ENCODE peak calls at places on chromosome X, in ten cellular contexts. J is nephron progenitor cell, C is BJ, R is AG04450, D is mammary epithelial cell, X is cardiac muscle cell, P is ovary, V is heart right ventricle, Q is AG09319, K is cardiac fibroblast. M is an unnamed sample.

GRCh38 chrX:107135076-107135964 is 16.7 kb upstream of the RBM41 start:
- DNase-seq in C (no peak), R (peak), V (no peak), K (peak), P (no peak), Q (no peak), X (peak), D (peak), J (no peak), M (no peak)

GRCh38 chrX:68697036-68697435 is 49.6 kb downstream of the STARD8 start:
- DNase-seq in R (no peak), P (no peak), D (no peak), J (no peak), X (no peak), V (no peak), K (no peak), C (no peak), Q (no peak), M (no peak)

GRCh38 chrX:29318051-29318450 is 730.8 kb downstream of the IL1RAPL1 start:
- DNase-seq in R (no peak), V (no peak), X (peak), P (no peak), D (no peak), Q (no peak), K (peak), C (peak), J (no peak), M (no peak)

GRCh38 chrX:103398321-103398937 is 22.1 kb downstream of the BEX3 start:
- DNase-seq in R (no peak), P (no peak), J (no peak), X (peak), K (peak), D (peak), Q (no peak), V (no peak), C (peak), M (no peak)

GRCh38 chrX:120559799-120560198 is 963 bp downstream of the CUL4B start:
- DNase-seq in P (no peak), Q (no peak), C (no peak), J (no peak), X (peak), R (no peak), K (peak), D (peak), V (no peak), M (no peak)

GRCh38 chrX:47900833-47901232 is 64.1 kb downstream of the ZNF81 start:
- DNase-seq in J (no peak), K (no peak), V (no peak), P (no peak), R (no peak), Q (no peak), X (no peak), C (no peak), D (no peak), M (no peak)

GRCh38 chrX:41085883-41086626 is 810 bp downstream of the USP9X start:
- DNase-seq in D (peak), R (no peak), X (peak), K (peak), Q (no peak), J (peak), V (peak), C (no peak), P (peak), M (peak)

GRCh38 chrX:57178605-57179004 is 41.4 kb upstream of the SPIN2A start:
- DNase-seq in P (no peak), R (no peak), D (no peak), K (no peak), X (no peak), J (no peak), V (no peak), C (no peak), Q (no peak), M (no peak)

GRCh38 chrX:37685452-37686347 is at the start of gene XK:
- DNase-seq in P (peak), Q (no peak), D (peak), C (no peak), V (peak), J (peak), R (no peak), X (peak), K (peak), M (peak)

GRCh38 chrX:73127700-73128241 is 48.5 kb upstream of the PABPC1L2A start:
- DNase-seq in Q (no peak), C (no peak), V (peak), K (no peak), R (no peak), J (no peak), P (no peak), X (no peak), D (no peak), M (peak)

GRCh38 chrX:74249963-74250362 is 54.0 kb upstream of the ZCCHC13 start:
- DNase-seq in V (no peak), D (no peak), X (no peak), P (no peak), C (no peak), K (no peak), Q (no peak), J (no peak), R (no peak), M (no peak)

GRCh38 chrX:139327355-139327754 is 203.2 kb upstream of the F9 start:
- DNase-seq in C (no peak), K (no peak), R (no peak), D (no peak), Q (no peak), J (no peak), X (no peak), V (no peak), P (no peak), M (no peak)

GRCh38 chrX:49761481-49761880 is 65.7 kb upstream of the PAGE1 start:
- DNase-seq in V (no peak), K (peak), Q (no peak), P (no peak), R (no peak), C (no peak), X (peak), J (peak), D (no peak), M (no peak)

GRCh38 chrX:154459843-154460242 is 1.8 kb downstream of the PLXNA3 start:
- DNase-seq in X (no peak), K (no peak), Q (no peak), P (no peak), R (no peak), C (no peak), J (peak), V (no peak), D (no peak), M (peak)

GRCh38 chrX:2708601-2709200 is 17.6 kb downstream of the CD99 start:
- DNase-seq in C (no peak), D (no peak), X (no peak), Q (no peak), R (no peak), K (no peak), J (no peak), V (no peak), P (no peak), M (no peak)

GRCh38 chrX:56281789-56282188 is 49.6 kb downstream of the KLF8 start:
- DNase-seq in J (no peak), D (peak), Q (no peak), X (peak), C (no peak), R (no peak), P (no peak), V (no peak), K (peak), M (no peak)

GRCh38 chrX:73214366-73215094 is at the start of gene NAP1L2:
- DNase-seq in Q (no peak), V (peak), D (peak), X (peak), R (no peak), P (peak), C (no peak), J (peak), K (peak), M (peak)

GRCh38 chrX:74500067-74500466 is 78.8 kb downstream of the SLC16A2 start:
- DNase-seq in D (no peak), Q (no peak), R (no peak), J (no peak), C (no peak), X (no peak), P (no peak), K (no peak), V (no peak), M (no peak)

GRCh38 chrX:20829665-20830481 is 544.3 kb upstream of the CNKSR2 start:
- DNase-seq in R (no peak), Q (no peak), D (peak), P (no peak), X (peak), V (no peak), C (no peak), J (no peak), K (peak), M (no peak)

GRCh38 chrX:24241822-24242648 is 71.8 kb downstream of the SUPT20HL2 start:
- DNase-seq in J (peak), C (no peak), X (peak), P (no peak), K (peak), Q (no peak), D (no peak), V (no peak), R (no peak), M (no peak)

GRCh38 chrX:84155938-84156337 is 32.1 kb downstream of the RPS6KA6 start:
- DNase-seq in K (no peak), D (no peak), C (no peak), J (no peak), R (no peak), V (no peak), Q (no peak), P (no peak), X (no peak), M (no peak)

GRCh38 chrX:154374361-154375155 is at the start of gene FLNA:
- DNase-seq in C (no peak), K (no peak), J (peak), Q (no peak), P (peak), V (peak), X (peak), D (no peak), R (no peak), M (peak)

GRCh38 chrX:71867680-71868079 is 43.0 kb upstream of the NHSL2 start:
- DNase-seq in V (no peak), R (no peak), D (no peak), Q (no peak), X (no peak), C (no peak), J (no peak), P (no peak), K (no peak), M (no peak)

GRCh38 chrX:154348114-154348531 is 26.3 kb downstream of the FLNA start:
- DNase-seq in Q (no peak), D (no peak), V (no peak), R (no peak), X (peak), C (no peak), K (peak), J (no peak), P (no peak), M (no peak)

GRCh38 chrX:93874554-93874953 is 200.5 kb downstream of the FAM133A start:
- DNase-seq in Q (no peak), K (peak), R (no peak), C (no peak), V (no peak), D (peak), J (peak), P (no peak), X (peak), M (peak)

GRCh38 chrX:119981286-119982070 is 37.9 kb upstream of the NKAP start:
- DNase-seq in Q (no peak), X (peak), D (peak), V (no peak), P (no peak), C (no peak), J (peak), K (peak), R (no peak), M (peak)

GRCh38 chrX:100413231-100413630 is 3.2 kb upstream of the PCDH19 start:
- DNase-seq in Q (peak), X (peak), V (no peak), R (no peak), C (no peak), K (peak), P (peak), J (peak), D (peak), M (peak)

GRCh38 chrX:118724775-118725174 is 2.6 kb upstream of the IL13RA1 start:
- DNase-seq in V (no peak), R (no peak), P (no peak), K (peak), Q (no peak), D (no peak), X (peak), J (no peak), C (no peak), M (no peak)

GRCh38 chrX:140318306-140318705 is 186.6 kb downstream of the SOX3 start:
- DNase-seq in K (no peak), R (no peak), Q (no peak), X (no peak), V (no peak), C (no peak), D (peak), J (no peak), P (no peak), M (no peak)

GRCh38 chrX:109974906-109975655 is 27.8 kb upstream of the TMEM164 start:
- DNase-seq in J (no peak), K (peak), X (peak), D (no peak), R (no peak), C (no peak), P (no peak), V (no peak), Q (no peak), M (no peak)

GRCh38 chrX:110155759-110156158 is 152.8 kb downstream of the TMEM164 start:
- DNase-seq in P (no peak), R (no peak), D (no peak), K (no peak), X (no peak), Q (no peak), V (no peak), J (no peak), C (no peak), M (no peak)

GRCh38 chrX:143094501-143095110 is 68.9 kb downstream of the SPANXN4 start:
- DNase-seq in V (no peak), K (peak), C (no peak), Q (no peak), R (no peak), P (no peak), X (peak), J (no peak), D (no peak), M (no peak)

GRCh38 chrX:134658002-134658401 is 269 bp downstream of the PLAC1 start:
- DNase-seq in P (no peak), J (no peak), Q (no peak), V (no peak), R (no peak), D (no peak), C (no peak), X (no peak), K (no peak), M (no peak)

GRCh38 chrX:134659761-134660160 is 1.5 kb upstream of the PLAC1 start:
- DNase-seq in X (no peak), D (peak), R (no peak), K (no peak), J (no peak), Q (no peak), V (no peak), C (no peak), P (no peak), M (no peak)

GRCh38 chrX:134649770-134650169 is 8.5 kb downstream of the PLAC1 start:
- DNase-seq in V (no peak), P (no peak), D (no peak), J (no peak), Q (no peak), K (no peak), C (no peak), X (no peak), R (no peak), M (no peak)

GRCh38 chrX:134658421-134658896 is at the start of gene PLAC1:
- DNase-seq in P (no peak), K (no peak), C (no peak), V (no peak), X (no peak), D (peak), R (no peak), J (no peak), Q (no peak), M (no peak)

GRCh38 chrX:134654398-134655012 is 3.8 kb downstream of the PLAC1 start:
- DNase-seq in K (no peak), Q (no peak), C (no peak), V (no peak), P (no peak), R (no peak), J (no peak), X (no peak), D (no peak), M (no peak)
- TF ChIP-seq CTCF in K (no peak), Q (no peak), C (no peak), V (no peak), P (no peak), R (no peak), J (no peak), X (no peak), D (no peak), M (no peak)

GRCh38 chrX:8037593-8038348 is 110.6 kb upstream of the PNPLA4 start:
- DNase-seq in D (no peak), X (peak), K (peak), R (no peak), J (no peak), Q (no peak), P (no peak), V (no peak), C (no peak), M (no peak)

GRCh38 chrX:8043546-8043945 is 116.3 kb upstream of the PNPLA4 start:
- DNase-seq in P (no peak), C (no peak), R (no peak), J (no peak), V (no peak), X (no peak), D (peak), Q (no peak), K (no peak), M (no peak)

GRCh38 chrX:8044861-8045434 is 117.7 kb upstream of the PNPLA4 start:
- DNase-seq in J (no peak), K (peak), X (peak), Q (no peak), D (peak), C (no peak), R (no peak), P (no peak), V (no peak), M (no peak)

GRCh38 chrX:8043121-8043520 is 115.9 kb upstream of the PNPLA4 start:
- DNase-seq in K (no peak), J (no peak), X (no peak), D (peak), P (no peak), C (no peak), Q (no peak), V (no peak), R (no peak), M (no peak)

GRCh38 chrX:8042304-8042703 is 115.1 kb upstream of the PNPLA4 start:
- DNase-seq in C (no peak), D (peak), R (no peak), K (no peak), X (no peak), Q (no peak), V (no peak), J (no peak), P (no peak), M (no peak)
- TF ChIP-seq CTCF in C (no peak), D (no peak), R (no peak), K (no peak), X (no peak), Q (no peak), V (no peak), J (peak), P (no peak), M (peak)

DNA sequence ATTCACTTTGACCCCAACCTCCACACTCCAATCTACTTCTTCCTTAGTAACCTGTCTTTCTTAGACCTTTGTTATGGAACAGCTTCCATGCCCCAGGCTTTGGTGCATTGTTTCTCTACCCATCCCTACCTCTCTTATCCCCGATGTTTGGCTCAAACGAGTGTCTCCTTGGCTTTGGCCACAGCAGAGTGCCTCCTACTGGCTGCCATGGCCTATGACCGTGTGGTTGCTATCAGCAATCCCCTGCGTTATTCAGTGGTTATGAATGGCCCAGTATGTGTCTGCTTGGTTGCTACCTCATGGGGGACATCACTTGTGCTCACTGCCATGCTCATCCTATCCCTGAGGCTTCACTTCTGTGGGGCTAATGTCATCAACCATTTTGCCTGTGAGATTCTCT is 344 bp downstream of the OR13H1 start:
- DNase-seq in V (no peak), J (no peak), D (no peak), C (no peak), Q (no peak), R (no peak), K (no peak), X (no peak), P (no peak), M (no peak)
- TF ChIP-seq CTCF in V (no peak), J (no peak), D (no peak), C (no peak), Q (no peak), R (no peak), K (no peak), X (no peak), P (no peak), M (no peak)

GRCh38 chrX:129982300-129983246 is at the start of gene BCORL1:
- DNase-seq in D (peak), J (peak), C (peak), V (peak), X (peak), R (peak), Q (peak), K (peak), P (peak), M (peak)
- TF ChIP-seq CTCF in D (no peak), J (no peak), C (no peak), V (no peak), X (no peak), R (no peak), Q (no peak), K (no peak), P (no peak), M (no peak)

GRCh38 chrX:149908727-149909126 is 20.6 kb upstream of the HSFX4 start:
- DNase-seq in D (no peak), K (no peak), X (no peak), R (no peak), C (no peak), J (no peak), Q (no peak), V (no peak), P (no peak), M (no peak)

GRCh38 chrX:149898554-149898953 is 17.6 kb downstream of the MAGEA8 start:
- DNase-seq in X (no peak), R (no peak), C (no peak), J (no peak), K (no peak), D (no peak), Q (no peak), P (no peak), V (no peak), M (no peak)

GRCh38 chrX:149909324-149910177 is 19.8 kb upstream of the HSFX4 start:
- DNase-seq in V (no peak), Q (no peak), K (no peak), R (no peak), P (no peak), C (no peak), X (no peak), J (no peak), D (peak), M (no peak)

GRCh38 chrX:149908308-149908707 is 21.1 kb upstream of the HSFX4 start:
- DNase-seq in V (no peak), J (no peak), R (no peak), D (no peak), C (no peak), X (no peak), K (no peak), Q (no peak), P (no peak), M (no peak)

DNA sequence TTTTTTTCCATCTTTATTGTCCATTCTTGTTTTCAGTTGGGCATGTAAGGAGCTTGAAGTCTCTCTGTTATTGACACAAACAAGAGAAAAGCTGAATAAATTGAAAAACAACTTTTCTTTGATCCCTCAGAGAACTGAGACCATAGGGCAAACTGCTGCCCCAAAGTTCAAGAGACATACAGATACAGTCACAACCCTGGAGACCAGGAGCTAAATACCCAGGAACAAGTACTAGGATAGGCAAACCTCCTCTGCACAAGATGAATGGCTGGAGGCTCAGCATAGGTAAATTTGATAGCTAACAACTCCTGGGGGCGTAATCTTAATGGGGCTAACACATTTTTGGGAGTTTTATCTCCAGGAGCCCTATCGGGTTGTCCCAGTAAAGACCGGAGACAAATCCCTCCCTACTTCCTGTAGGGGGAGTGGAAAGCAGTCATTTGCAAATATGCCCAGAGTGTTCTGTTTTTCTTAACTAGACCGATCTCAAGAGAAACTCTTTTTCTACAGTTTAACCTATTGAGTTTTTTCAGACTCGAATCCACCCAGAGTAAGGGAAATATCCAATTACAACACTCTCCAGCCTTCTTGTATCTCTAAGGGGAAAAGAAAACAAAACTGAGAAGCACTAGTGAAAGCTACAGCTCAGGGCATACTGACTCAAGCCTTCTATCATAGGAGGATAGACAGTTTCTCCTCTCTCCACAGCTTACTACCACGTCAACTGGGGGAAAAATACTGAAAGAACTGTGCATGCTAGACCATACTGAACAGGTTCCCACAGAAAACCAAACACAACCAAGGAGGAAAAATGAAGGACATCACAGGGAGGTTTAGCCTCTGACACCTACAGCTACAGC is 23.1 kb downstream of the MAGEA8 start:
- DNase-seq in X (peak), C (no peak), P (no peak), D (no peak), R (no peak), K (peak), Q (no peak), J (no peak), V (no peak), M (no peak)
- TF ChIP-seq CTCF in X (peak), C (peak), P (no peak), D (no peak), R (peak), K (peak), Q (peak), J (no peak), V (no peak), M (no peak)

GRCh38 chrX:46803140-46803539 is 33.7 kb upstream of the RP2 start:
- DNase-seq in V (no peak), X (no peak), J (no peak), R (no peak), P (no peak), C (no peak), Q (no peak), D (no peak), K (no peak), M (no peak)
- TF ChIP-seq CTCF in V (no peak), X (peak), J (no peak), R (peak), P (no peak), C (peak), Q (peak), D (peak), K (peak), M (no peak)

M was measured in glutamatergic neuron.